ENCODE peak calls at places on chromosome 19, in nine cellular contexts. One of them, this sample, is unnamed.

GRCh38 chr19:49795615-49796014 is 17.5 kb downstream of the FUZ start:
- DNase-seq in heart left ventricle: no peak
- DNase-seq in mesendoderm: no peak
- DNase-seq in A549: no peak
- DNase-seq in SJSA1: no peak
- DNase-seq in spleen: no peak
- DNase-seq in uterus: no peak
- DNase-seq in substantia nigra: no peak
- DNase-seq in heart right ventricle: no peak
- DNase-seq in this sample: no peak

GRCh38 chr19:18593367-18594095 is 4.9 kb downstream of the REX1BD start:
- DNase-seq in heart right ventricle: no peak
- DNase-seq in A549: no peak
- DNase-seq in substantia nigra: no peak
- DNase-seq in heart left ventricle: no peak
- DNase-seq in uterus: no peak
- DNase-seq in mesendoderm: peak; percentile 81
- DNase-seq in SJSA1: no peak
- DNase-seq in spleen: no peak
- DNase-seq in this sample: no peak

GRCh38 chr19:21143846-21144245 is 2.0 kb downstream of the ZNF431 start:
- DNase-seq in uterus: no peak
- DNase-seq in A549: no peak
- DNase-seq in spleen: no peak
- DNase-seq in mesendoderm: no peak
- DNase-seq in substantia nigra: no peak
- DNase-seq in SJSA1: no peak
- DNase-seq in heart left ventricle: no peak
- DNase-seq in heart right ventricle: no peak
- DNase-seq in this sample: no peak

GRCh38 chr19:56840452-56841193 is at the start of the genes PEG3 and ZIM2:
- DNase-seq in mesendoderm: peak; percentile 84
- DNase-seq in uterus: peak; percentile 87
- DNase-seq in heart right ventricle: peak; percentile 64
- DNase-seq in SJSA1: no peak
- DNase-seq in heart left ventricle: peak; percentile 67
- DNase-seq in substantia nigra: peak; percentile 89
- DNase-seq in spleen: no peak
- DNase-seq in A549: no peak
- DNase-seq in this sample: peak; percentile 74

GRCh38 chr19:40392894-40393517 is 3.0 kb upstream of the HIPK4 start:
- DNase-seq in uterus: no peak
- DNase-seq in heart left ventricle: no peak
- DNase-seq in heart right ventricle: no peak
- DNase-seq in spleen: no peak
- DNase-seq in SJSA1: no peak
- DNase-seq in mesendoderm: no peak
- DNase-seq in A549: peak; percentile 67
- DNase-seq in substantia nigra: no peak
- DNase-seq in this sample: no peak

GRCh38 chr19:50506700-50507099 is 4.3 kb downstream of the JOSD2 start:
- DNase-seq in SJSA1: no peak
- DNase-seq in substantia nigra: no peak
- DNase-seq in mesendoderm: no peak
- DNase-seq in heart left ventricle: no peak
- DNase-seq in spleen: peak; percentile 47
- DNase-seq in A549: no peak
- DNase-seq in heart right ventricle: no peak
- DNase-seq in uterus: no peak
- DNase-seq in this sample: no peak

GRCh38 chr19:39128511-39129079 is 3.0 kb downstream of the PAK4 start:
- DNase-seq in A549: no peak
- DNase-seq in heart left ventricle: no peak
- DNase-seq in spleen: no peak
- DNase-seq in heart right ventricle: no peak
- DNase-seq in substantia nigra: no peak
- DNase-seq in mesendoderm: no peak
- DNase-seq in SJSA1: no peak
- DNase-seq in uterus: no peak
- DNase-seq in this sample: no peak

GRCh38 chr19:57269515-57270250 is 10.6 kb upstream of the ZNF460 start:
- DNase-seq in heart right ventricle: no peak
- DNase-seq in spleen: no peak
- DNase-seq in heart left ventricle: no peak
- DNase-seq in uterus: no peak
- DNase-seq in SJSA1: peak; percentile 62
- DNase-seq in mesendoderm: no peak
- DNase-seq in substantia nigra: no peak
- DNase-seq in A549: no peak
- DNase-seq in this sample: no peak

GRCh38 chr19:8468124-8468523 is 23.3 kb downstream of the HNRNPM start:
- DNase-seq in heart left ventricle: no peak
- DNase-seq in uterus: no peak
- DNase-seq in mesendoderm: no peak
- DNase-seq in A549: no peak
- DNase-seq in spleen: no peak
- DNase-seq in substantia nigra: no peak
- DNase-seq in SJSA1: no peak
- DNase-seq in heart right ventricle: no peak
- DNase-seq in this sample: no peak

GRCh38 chr19:347946-348861 is 3.6 kb upstream of the MIER2 start:
- DNase-seq in substantia nigra: no peak
- DNase-seq in mesendoderm: peak; percentile 35
- DNase-seq in spleen: peak; percentile 29
- DNase-seq in SJSA1: no peak
- DNase-seq in A549: no peak
- DNase-seq in uterus: no peak
- DNase-seq in heart left ventricle: no peak
- DNase-seq in heart right ventricle: no peak
- DNase-seq in this sample: no peak

GRCh38 chr19:40685563-40685962 is 4.9 kb downstream of the NUMBL start:
- DNase-seq in substantia nigra: no peak
- DNase-seq in mesendoderm: no peak
- DNase-seq in uterus: no peak
- DNase-seq in spleen: no peak
- DNase-seq in SJSA1: no peak
- DNase-seq in heart right ventricle: no peak
- DNase-seq in A549: peak; percentile 61
- DNase-seq in heart left ventricle: no peak
- DNase-seq in this sample: no peak

GRCh38 chr19:14005381-14006084 is 587 bp downstream of the RFX1 start:
- DNase-seq in substantia nigra: peak; percentile 78
- DNase-seq in heart left ventricle: peak; percentile 92
- DNase-seq in A549: peak; percentile 87
- DNase-seq in uterus: peak; percentile 91
- DNase-seq in heart right ventricle: peak; percentile 93
- DNase-seq in mesendoderm: peak; percentile 94
- DNase-seq in SJSA1: peak; percentile 43
- DNase-seq in spleen: peak; percentile 97
- DNase-seq in this sample: peak; percentile 93

GRCh38 chr19:48393559-48394330 is at the start of gene GRIN2D:
- DNase-seq in spleen: no peak
- DNase-seq in substantia nigra: peak; percentile 17
- DNase-seq in A549: peak; percentile 68
- DNase-seq in SJSA1: no peak
- DNase-seq in uterus: no peak
- DNase-seq in heart left ventricle: no peak
- DNase-seq in mesendoderm: peak; percentile 78
- DNase-seq in heart right ventricle: no peak
- DNase-seq in this sample: no peak

GRCh38 chr19:6414033-6414643 is 10.5 kb downstream of the KHSRP start:
- DNase-seq in mesendoderm: peak; percentile 52
- DNase-seq in A549: no peak
- DNase-seq in uterus: no peak
- DNase-seq in heart left ventricle: no peak
- DNase-seq in spleen: no peak
- DNase-seq in substantia nigra: no peak
- DNase-seq in heart right ventricle: no peak
- DNase-seq in SJSA1: no peak
- DNase-seq in this sample: no peak
- H3K27ac ChIP-seq in mesendoderm: no peak overlapping the region
- H3K27ac ChIP-seq in A549: no peak overlapping the region
- H3K27ac ChIP-seq in uterus: peak overlapping the region; percentile 83
- H3K27ac ChIP-seq in heart left ventricle: no peak overlapping the region
- H3K27ac ChIP-seq in spleen: no peak overlapping the region
- H3K27ac ChIP-seq in substantia nigra: no peak overlapping the region
- H3K27ac ChIP-seq in heart right ventricle: no peak overlapping the region
- H3K27ac ChIP-seq in SJSA1: no peak overlapping the region
- H3K27ac ChIP-seq in this sample: peak overlapping the region; percentile 30

GRCh38 chr19:5643060-5643459 is 20.2 kb downstream of the SAFB start:
- DNase-seq in heart right ventricle: no peak
- DNase-seq in heart left ventricle: no peak
- DNase-seq in spleen: no peak
- DNase-seq in A549: no peak
- DNase-seq in uterus: no peak
- DNase-seq in SJSA1: no peak
- DNase-seq in mesendoderm: no peak
- DNase-seq in substantia nigra: no peak
- DNase-seq in this sample: no peak

GRCh38 chr19:5642204-5642603 is 19.3 kb downstream of the SAFB start:
- DNase-seq in A549: no peak
- DNase-seq in substantia nigra: no peak
- DNase-seq in heart left ventricle: no peak
- DNase-seq in uterus: no peak
- DNase-seq in mesendoderm: no peak
- DNase-seq in heart right ventricle: no peak
- DNase-seq in spleen: peak; percentile 20
- DNase-seq in SJSA1: no peak
- DNase-seq in this sample: no peak

GRCh38 chr19:5646703-5647102 is 23.8 kb downstream of the SAFB start:
- DNase-seq in spleen: peak; percentile 12
- DNase-seq in substantia nigra: no peak
- DNase-seq in heart right ventricle: no peak
- DNase-seq in SJSA1: no peak
- DNase-seq in mesendoderm: no peak
- DNase-seq in uterus: no peak
- DNase-seq in A549: no peak
- DNase-seq in heart left ventricle: no peak
- DNase-seq in this sample: no peak

GRCh38 chr19:5645409-5645808 is 22.5 kb downstream of the SAFB start:
- DNase-seq in heart left ventricle: no peak
- DNase-seq in substantia nigra: no peak
- DNase-seq in A549: no peak
- DNase-seq in mesendoderm: no peak
- DNase-seq in SJSA1: no peak
- DNase-seq in uterus: no peak
- DNase-seq in heart right ventricle: no peak
- DNase-seq in spleen: peak; percentile 25
- DNase-seq in this sample: no peak

GRCh38 chr19:5644051-5644450 is 21.2 kb downstream of the SAFB start:
- DNase-seq in substantia nigra: no peak
- DNase-seq in heart left ventricle: no peak
- DNase-seq in mesendoderm: no peak
- DNase-seq in SJSA1: no peak
- DNase-seq in heart right ventricle: no peak
- DNase-seq in A549: no peak
- DNase-seq in spleen: no peak
- DNase-seq in uterus: no peak
- DNase-seq in this sample: no peak
- H3K27ac ChIP-seq in substantia nigra: no peak overlapping the region
- H3K27ac ChIP-seq in heart left ventricle: no peak overlapping the region
- H3K27ac ChIP-seq in mesendoderm: no peak overlapping the region
- H3K27ac ChIP-seq in SJSA1: no peak overlapping the region
- H3K27ac ChIP-seq in heart right ventricle: no peak overlapping the region
- H3K27ac ChIP-seq in A549: no peak overlapping the region
- H3K27ac ChIP-seq in spleen: no peak overlapping the region
- H3K27ac ChIP-seq in uterus: no peak overlapping the region
- H3K27ac ChIP-seq in this sample: no peak overlapping the region

DNA sequence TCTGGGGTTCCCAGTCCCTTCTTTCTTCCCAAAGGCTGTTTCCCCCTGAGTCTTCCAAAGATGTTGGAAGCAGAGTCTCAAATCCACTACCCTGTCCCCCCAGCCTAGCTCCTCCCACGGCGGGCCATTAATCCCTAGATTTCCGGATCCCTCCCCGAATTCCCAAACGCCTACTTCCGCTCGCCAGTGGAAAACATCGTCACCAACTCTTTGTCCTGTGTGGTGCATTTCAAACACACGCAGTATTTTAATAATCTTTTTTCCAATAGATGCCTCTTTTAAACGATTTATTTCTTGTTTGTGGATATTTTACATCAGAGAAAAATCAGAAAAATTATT is 610 bp downstream of the ZNF791 start:
- DNase-seq in A549: peak; percentile 75
- DNase-seq in substantia nigra: peak; percentile 44
- DNase-seq in heart right ventricle: peak; percentile 86
- DNase-seq in mesendoderm: peak; percentile 83
- DNase-seq in uterus: peak; percentile 66
- DNase-seq in heart left ventricle: peak; percentile 81
- DNase-seq in SJSA1: peak; percentile 50
- DNase-seq in spleen: peak; percentile 74
- DNase-seq in this sample: peak; percentile 66
- H3K27ac ChIP-seq in A549: peak overlapping the region; percentile 82
- H3K27ac ChIP-seq in substantia nigra: peak overlapping the region; percentile 92
- H3K27ac ChIP-seq in heart right ventricle: peak overlapping the region; percentile 96
- H3K27ac ChIP-seq in mesendoderm: peak overlapping the region; percentile 85
- H3K27ac ChIP-seq in uterus: peak overlapping the region; percentile 99
- H3K27ac ChIP-seq in heart left ventricle: peak overlapping the region; percentile 99
- H3K27ac ChIP-seq in SJSA1: peak overlapping the region; percentile 67
- H3K27ac ChIP-seq in spleen: peak overlapping the region; percentile 96
- H3K27ac ChIP-seq in this sample: peak overlapping the region; percentile 99

GRCh38 chr19:58439576-58440554 is at the start of gene ZNF132:
- DNase-seq in SJSA1: peak; percentile 92
- DNase-seq in spleen: peak; percentile 98
- DNase-seq in mesendoderm: peak; percentile 100
- DNase-seq in heart left ventricle: peak; percentile 98
- DNase-seq in substantia nigra: peak; percentile 99
- DNase-seq in uterus: peak; percentile 95
- DNase-seq in heart right ventricle: peak; percentile 99
- DNase-seq in A549: peak; percentile 85
- DNase-seq in this sample: peak; percentile 97
- H3K27ac ChIP-seq in SJSA1: peak within 1 kb of the TSS; percentile 51
- H3K27ac ChIP-seq in spleen: peak within 1 kb of the TSS; percentile 70
- H3K27ac ChIP-seq in mesendoderm: no peak within 1 kb of the TSS
- H3K27ac ChIP-seq in heart left ventricle: peak within 1 kb of the TSS; percentile 80
- H3K27ac ChIP-seq in substantia nigra: peak within 1 kb of the TSS; percentile 86
- H3K27ac ChIP-seq in uterus: peak within 1 kb of the TSS; percentile 69
- H3K27ac ChIP-seq in heart right ventricle: peak within 1 kb of the TSS; percentile 78
- H3K27ac ChIP-seq in A549: no peak within 1 kb of the TSS
- H3K27ac ChIP-seq in this sample: peak within 1 kb of the TSS; percentile 82

This sample was measured in left ventricle myocardium inferior.